ENCODE peak calls at places on chromosomes 12 and 14, in four cellular contexts. O is H1, X is IMR-90, V is H9. Y is an unnamed sample.
A peak's percentile ranks its signal among the peaks of the same experiment; 100 is the strongest.

GRCh38 chr12:2311001-2311778 is 258.4 kb downstream of the CACNA1C start:
- DNase-seq in O (no peak), X (peak; percentile 80), V (no peak), Y (peak; percentile 45)

GRCh38 chr12:51218607-51219161 is 822 bp upstream of the POU6F1 start:
- DNase-seq in O (peak; percentile 52), X (no peak), V (peak; percentile 64), Y (no peak)

GRCh38 chr14:101174522-101174838 is 271.0 kb upstream of the RTL1 start:
- DNase-seq in O (no peak), X (no peak), V (no peak), Y (no peak)

GRCh38 chr14:29810657-29811056 is 117.0 kb downstream of the PRKD1 start:
- DNase-seq in O (no peak), X (no peak), V (no peak), Y (no peak)

GRCh38 chr14:94696518-94696917 is 73.4 kb downstream of the GSC start:
- DNase-seq in O (no peak), X (no peak), V (no peak), Y (no peak)

GRCh38 chr14:95486875-95487668 is 29.4 kb downstream of the SYNE3 start:
- DNase-seq in O (no peak), X (no peak), V (no peak), Y (no peak)

GRCh38 chr14:33943081-33943480 is 7.8 kb downstream of the EGLN3 start:
- DNase-seq in O (no peak), X (no peak), V (no peak), Y (no peak)

GRCh38 chr12:41055875-41056577 is 132.1 kb upstream of the PDZRN4 start:
- DNase-seq in O (no peak), X (peak; percentile 6), V (no peak), Y (peak; percentile 7)

GRCh38 chr14:54189358-54190354 is 207.2 kb upstream of the CDKN3 start:
- DNase-seq in O (no peak), X (peak; percentile 83), V (no peak), Y (peak; percentile 72)

GRCh38 chr14:58697927-58698641 is 60.3 kb downstream of the DACT1 start:
- DNase-seq in O (no peak), X (no peak), V (no peak), Y (no peak)

GRCh38 chr12:84276215-84276614 is 636.4 kb downstream of the SLC6A15 start:
- DNase-seq in O (no peak), X (peak; percentile 0), V (no peak), Y (no peak)

GRCh38 chr12:31861360-31861759 is 97.9 kb upstream of the RESF1 start:
- DNase-seq in O (no peak), X (no peak), V (no peak), Y (no peak)

GRCh38 chr12:105773501-105773900 is 365.3 kb downstream of the NUAK1 start:
- DNase-seq in O (no peak), X (no peak), V (no peak), Y (peak; percentile 4)

GRCh38 chr12:89701606-89702206 is 6.9 kb downstream of the ATP2B1 start:
- DNase-seq in O (no peak), X (no peak), V (no peak), Y (no peak)

GRCh38 chr12:89697256-89697655 is 11.4 kb downstream of the ATP2B1 start:
- DNase-seq in O (no peak), X (no peak), V (no peak), Y (no peak)

GRCh38 chr12:89695830-89696229 is 12.8 kb downstream of the ATP2B1 start:
- DNase-seq in O (no peak), X (no peak), V (no peak), Y (no peak)

GRCh38 chr12:89700191-89700810 is 8.3 kb downstream of the ATP2B1 start:
- DNase-seq in O (no peak), X (peak; percentile 22), V (no peak), Y (peak; percentile 23)

DNA sequence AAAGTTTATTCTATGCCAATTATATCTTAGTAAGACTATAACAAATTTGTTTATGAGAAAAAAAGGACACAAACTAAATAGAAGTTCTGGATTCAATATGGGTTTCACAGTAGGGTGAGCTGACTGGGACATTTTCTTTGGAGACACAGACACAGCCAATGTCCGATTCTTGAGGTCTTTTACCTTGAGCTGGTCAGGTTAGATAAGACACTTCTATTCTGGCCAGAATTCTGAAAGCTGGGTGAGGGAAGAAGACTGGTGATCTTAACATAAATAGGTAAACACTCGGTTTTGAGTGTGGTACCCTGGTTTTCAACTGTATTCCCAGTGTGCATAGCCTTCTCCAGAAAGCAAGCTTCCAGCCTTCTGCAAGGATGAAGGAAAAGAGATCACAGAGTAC is 10.0 kb downstream of the ATP2B1 start:
- DNase-seq in O (no peak), X (no peak), V (no peak), Y (no peak)
- H3K4ac ChIP-seq in O (no peak overlapping the region), X (no peak overlapping the region), V (no peak overlapping the region), Y (no peak overlapping the region)

DNA sequence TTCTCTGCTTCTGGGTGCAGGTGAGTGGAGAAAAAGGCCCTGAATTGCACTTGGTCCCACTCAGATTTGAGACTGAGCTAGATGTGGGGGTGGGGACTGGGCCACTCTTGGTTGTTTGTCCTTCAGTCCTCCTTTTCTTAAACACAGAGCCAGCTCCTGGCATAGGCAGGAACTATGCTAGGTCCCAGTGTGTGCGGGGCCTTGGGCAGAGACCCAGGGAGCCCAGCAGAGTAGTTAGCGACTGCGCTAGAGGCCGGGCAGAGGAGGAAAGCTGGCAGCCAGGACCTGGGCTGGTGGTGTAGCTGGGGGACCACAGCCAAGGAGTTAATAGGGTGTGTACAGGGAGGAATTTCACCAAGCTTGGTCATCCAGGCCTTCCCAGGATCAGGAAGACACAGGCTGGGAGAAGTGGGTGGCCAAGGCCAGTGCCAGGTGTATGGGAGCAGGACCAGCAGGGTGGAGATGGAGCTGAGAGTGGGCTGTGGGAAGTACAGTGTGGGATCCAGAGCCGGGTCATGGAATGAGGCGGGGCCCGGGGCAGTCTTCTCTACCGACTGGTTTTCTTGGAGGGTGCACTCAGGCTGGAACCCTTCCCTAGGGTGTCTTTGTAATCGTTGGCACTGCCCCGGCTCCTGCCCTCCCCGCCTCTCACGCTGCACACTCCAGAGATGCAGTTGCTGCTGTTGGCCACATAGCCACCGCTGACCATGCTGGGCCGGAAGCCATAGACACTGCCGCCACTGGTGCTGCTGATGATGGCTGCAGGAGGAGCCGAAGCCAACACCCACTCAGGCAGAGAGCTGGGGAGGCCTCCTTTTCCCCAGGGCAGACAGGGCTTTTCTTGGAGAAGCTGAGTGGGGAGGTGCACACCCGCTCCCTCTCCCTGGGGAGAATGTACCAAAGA is 8.7 kb downstream of the KRT71 start:
- DNase-seq in O (no peak), X (no peak), V (peak; percentile 45), Y (no peak)
- H2AFZ ChIP-seq in O (no peak overlapping the region), X (no peak overlapping the region), V (no peak overlapping the region), Y (peak overlapping the region; percentile 46)

DNA sequence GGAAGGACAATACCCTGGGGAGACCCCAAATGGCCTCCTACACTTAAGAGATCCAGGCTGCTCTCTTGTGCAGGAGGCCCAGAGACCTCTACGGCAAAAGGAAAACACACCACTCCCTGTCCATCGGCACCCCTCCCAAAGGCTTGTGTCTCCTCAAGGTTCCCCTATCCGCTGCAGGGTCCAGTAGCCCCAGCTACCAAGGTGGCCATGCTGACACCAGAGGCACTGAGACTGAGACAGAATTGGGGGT is 631 bp downstream of the DDIT3 start:
- DNase-seq in O (no peak), X (no peak), V (peak; percentile 74), Y (no peak)
- H3K4ac ChIP-seq in O (no peak overlapping the region), X (peak overlapping the region; percentile 100), V (no peak overlapping the region), Y (peak overlapping the region; percentile 10)

GRCh38 chr14:22835505-22835904 is 880 bp upstream of the MMP14 start:
- DNase-seq in O (no peak), X (no peak), V (no peak), Y (no peak)

GRCh38 chr14:22837750-22838538 is 1.6 kb downstream of the MMP14 start:
- DNase-seq in O (peak; percentile 61), X (peak; percentile 33), V (no peak), Y (peak; percentile 57)

GRCh38 chr14:22838631-22839041 is 2.3 kb downstream of the MMP14 start:
- DNase-seq in O (no peak), X (peak; percentile 66), V (no peak), Y (peak; percentile 86)

GRCh38 chr14:22836301-22837058 is at the start of gene MMP14:
- DNase-seq in O (peak; percentile 60), X (peak; percentile 89), V (peak; percentile 59), Y (peak; percentile 92)

GRCh38 chr14:22837059-22837749 is 819 bp downstream of the MMP14 start:
- DNase-seq in O (peak; percentile 74), X (peak; percentile 63), V (no peak), Y (peak; percentile 73)
- H2AFZ ChIP-seq in O (peak overlapping the region; percentile 15), X (peak overlapping the region; percentile 71), V (no peak overlapping the region), Y (no peak overlapping the region)

GRCh38 chr12:56616924-56617323 is 13.2 kb downstream of the BAZ2A start:
- DNase-seq in O (no peak), X (no peak), V (no peak), Y (no peak)

GRCh38 chr12:56626691-56627090 is 3.4 kb downstream of the BAZ2A start:
- DNase-seq in O (no peak), X (no peak), V (no peak), Y (no peak)

DNA sequence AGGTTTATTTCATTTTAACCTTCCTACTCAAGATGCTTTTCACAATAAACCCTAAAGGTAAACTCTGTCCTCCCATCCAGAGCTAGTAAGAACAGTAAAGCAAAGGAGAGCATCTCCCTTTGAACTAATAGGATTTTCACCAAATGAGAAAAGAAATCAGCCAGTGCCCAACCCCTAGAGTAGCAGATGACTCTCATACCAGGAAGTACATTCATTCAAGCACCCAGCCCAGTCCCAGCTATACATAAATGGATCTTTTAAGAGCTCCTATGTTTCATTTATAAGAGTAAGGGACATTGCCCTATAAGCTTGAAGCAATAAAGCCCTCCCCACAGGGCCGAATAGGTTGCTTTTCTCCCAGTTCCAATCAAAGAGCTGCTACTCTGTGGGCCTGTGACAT is 7.6 kb downstream of the BAZ2A start:
- DNase-seq in O (no peak), X (no peak), V (no peak), Y (no peak)
- H3K4ac ChIP-seq in O (no peak overlapping the region), X (no peak overlapping the region), V (no peak overlapping the region), Y (no peak overlapping the region)

DNA sequence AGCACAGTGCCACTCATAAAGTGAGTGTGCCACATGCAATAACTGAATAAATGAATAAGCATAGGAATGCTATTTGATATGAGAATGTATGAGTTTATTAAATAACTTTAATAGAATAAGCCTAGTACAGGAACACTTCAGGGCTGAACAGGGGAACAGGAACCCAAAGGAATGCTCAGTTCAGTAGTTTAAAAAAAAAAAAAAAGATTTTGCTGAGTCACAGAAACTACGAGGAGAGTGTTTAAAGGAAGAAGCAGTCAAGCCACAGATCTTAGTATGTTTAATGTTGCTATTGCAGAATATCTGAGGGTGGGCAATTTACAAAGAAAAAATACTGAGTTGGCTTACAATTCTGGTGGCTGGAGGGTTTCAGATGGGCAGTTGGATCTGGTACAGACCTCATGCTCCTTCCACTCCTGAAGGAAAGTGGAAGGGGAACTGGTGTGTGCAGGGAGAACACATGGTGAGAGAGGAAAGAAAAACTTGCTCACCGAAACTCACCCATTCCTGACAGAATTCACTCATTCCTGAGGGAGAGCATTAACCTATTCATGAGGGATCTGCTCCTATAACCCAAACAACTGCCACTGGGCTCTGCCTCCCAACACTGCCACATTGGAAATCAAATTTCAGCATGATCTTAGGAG is 880.3 kb upstream of the MGAT4C start:
- DNase-seq in O (no peak), X (peak; percentile 60), V (no peak), Y (peak; percentile 67)
- H2AFZ ChIP-seq in O (peak overlapping the region; percentile 83), X (peak overlapping the region; percentile 79), V (no peak overlapping the region), Y (peak overlapping the region; percentile 63)